ENCODE peak calls at places on chromosome 4, in seven cellular contexts. W is HCT116, I is HepG2, O is H1, X is K562, C is SK-N-SH, B is GM12878. Z is an unnamed sample.

GRCh38 chr4:117376700-117377099 is 291.3 kb upstream of the TRAM1L1 start:
- DNase-seq in W (no peak), I (no peak), O (no peak), X (no peak), C (peak; percentile 4), B (no peak), Z (no peak)

GRCh38 chr4:155392486-155393184 is 15.9 kb upstream of the MAP9 start:
- DNase-seq in W (peak; percentile 61), I (peak; percentile 7), O (no peak), X (no peak), C (no peak), B (no peak), Z (no peak)

GRCh38 chr4:182289809-182290208 is 46.6 kb downstream of the TENM3 start:
- DNase-seq in W (no peak), I (no peak), O (no peak), X (no peak), C (no peak), B (no peak), Z (no peak)

GRCh38 chr4:111108138-111108537 is 485.3 kb upstream of the PITX2 start:
- DNase-seq in W (no peak), I (no peak), O (no peak), X (no peak), C (no peak), B (no peak), Z (no peak)

GRCh38 chr4:10184051-10184450 is 67.5 kb upstream of the WDR1 start:
- DNase-seq in W (no peak), I (no peak), O (no peak), X (no peak), C (no peak), B (no peak), Z (no peak)

GRCh38 chr4:1041147-1041935 is 29.9 kb downstream of the FGFRL1 start:
- DNase-seq in W (no peak), I (no peak), O (no peak), X (peak; percentile 72), C (no peak), B (no peak), Z (no peak)

GRCh38 chr4:86338521-86338920 is 21.3 kb downstream of the MAPK10 start:
- DNase-seq in W (no peak), I (no peak), O (no peak), X (no peak), C (no peak), B (no peak), Z (no peak)

GRCh38 chr4:22978656-22979055 is 285.9 kb downstream of the GBA3 start:
- DNase-seq in W (no peak), I (no peak), O (no peak), X (no peak), C (no peak), B (no peak), Z (no peak)

GRCh38 chr4:139975830-139976272 is 178.1 kb downstream of the MAML3 start:
- DNase-seq in W (no peak), I (no peak), O (no peak), X (no peak), C (no peak), B (no peak), Z (no peak)

GRCh38 chr4:72744103-72744725 is 175.2 kb upstream of the ADAMTS3 start:
- DNase-seq in W (no peak), I (no peak), O (no peak), X (no peak), C (no peak), B (no peak), Z (no peak)

GRCh38 chr4:122119739-122120138 is 32.4 kb upstream of the BLTP1 start:
- DNase-seq in W (no peak), I (no peak), O (no peak), X (no peak), C (no peak), B (no peak), Z (no peak)

GRCh38 chr4:3789587-3789986 is 23.4 kb downstream of the ADRA2C start:
- DNase-seq in W (no peak), I (no peak), O (no peak), X (no peak), C (no peak), B (no peak), Z (no peak)

GRCh38 chr4:52051213-52051614 is at the start of gene SPATA18:
- DNase-seq in W (no peak), I (no peak), O (peak; percentile 47), X (no peak), C (peak; percentile 61), B (no peak), Z (no peak)

GRCh38 chr4:7802093-7802726 is 137.5 kb downstream of the AFAP1 start:
- DNase-seq in W (peak; percentile 66), I (peak; percentile 67), O (peak; percentile 95), X (peak; percentile 76), C (peak; percentile 80), B (no peak), Z (peak; percentile 80)

GRCh38 chr4:2220016-2220620 is 21.8 kb downstream of the HAUS3 start:
- DNase-seq in W (peak; percentile 28), I (peak; percentile 61), O (peak; percentile 91), X (peak; percentile 67), C (peak; percentile 63), B (peak; percentile 24), Z (no peak)

GRCh38 chr4:155820887-155821529 is 45.1 kb downstream of the ASIC5 start:
- DNase-seq in W (no peak), I (no peak), O (no peak), X (no peak), C (no peak), B (no peak), Z (no peak)

GRCh38 chr4:7857238-7857701 is 82.4 kb downstream of the AFAP1 start:
- DNase-seq in W (no peak), I (no peak), O (no peak), X (no peak), C (no peak), B (no peak), Z (no peak)

GRCh38 chr4:185510803-185511202 is 24.5 kb downstream of the PDLIM3 start:
- DNase-seq in W (no peak), I (no peak), O (no peak), X (no peak), C (no peak), B (no peak), Z (no peak)

GRCh38 chr4:185506422-185506821 is 28.9 kb downstream of the PDLIM3 start:
- DNase-seq in W (no peak), I (no peak), O (no peak), X (no peak), C (no peak), B (no peak), Z (no peak)

GRCh38 chr4:185504098-185505047 is 30.9 kb downstream of the PDLIM3 start:
- DNase-seq in W (peak; percentile 74), I (peak; percentile 95), O (no peak), X (peak; percentile 55), C (no peak), B (no peak), Z (no peak)

GRCh38 chr4:185512516-185512915 is 22.8 kb downstream of the PDLIM3 start:
- DNase-seq in W (no peak), I (no peak), O (no peak), X (no peak), C (no peak), B (no peak), Z (no peak)

GRCh38 chr4:185508162-185508561 is 27.1 kb downstream of the PDLIM3 start:
- DNase-seq in W (peak; percentile 18), I (peak; percentile 54), O (no peak), X (no peak), C (no peak), B (no peak), Z (no peak)
- TF ChIP-seq YY1 in W (no peak), I (no peak), O (no peak), X (no peak), C (no peak), B (no peak), Z (no peak)

GRCh38 chr4:116015549-116015948 is 902.1 kb upstream of the NDST4 start:
- DNase-seq in W (no peak), I (no peak), O (no peak), X (no peak), C (no peak), B (no peak), Z (no peak)

GRCh38 chr4:116015062-116015461 is 901.6 kb upstream of the NDST4 start:
- DNase-seq in W (no peak), I (no peak), O (no peak), X (no peak), C (no peak), B (no peak), Z (no peak)

GRCh38 chr4:116018831-116019230 is 905.4 kb upstream of the NDST4 start:
- DNase-seq in W (no peak), I (no peak), O (no peak), X (no peak), C (no peak), B (no peak), Z (no peak)

GRCh38 chr4:116020141-116020722 is 906.8 kb upstream of the NDST4 start:
- DNase-seq in W (peak; percentile 27), I (no peak), O (no peak), X (no peak), C (no peak), B (no peak), Z (no peak)

DNA sequence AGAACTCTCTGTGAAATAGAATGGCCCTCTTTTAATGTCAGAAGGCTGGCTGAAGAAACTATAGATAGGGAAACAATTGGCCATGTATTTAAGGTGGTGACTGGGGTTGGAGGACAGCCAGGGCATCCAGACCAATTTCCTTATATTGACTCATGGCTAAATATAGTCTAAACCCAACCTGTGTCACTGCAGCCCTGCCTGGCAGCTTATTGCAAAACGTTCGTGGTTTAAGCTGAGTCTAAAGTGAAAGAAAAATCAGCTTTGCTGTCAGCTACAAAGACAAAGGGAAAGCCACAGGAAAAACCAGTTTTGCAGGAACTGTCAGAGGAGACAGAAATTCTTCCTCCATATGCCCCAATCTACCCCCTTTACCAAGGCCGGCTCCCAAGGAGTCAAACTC is 902.8 kb upstream of the NDST4 start:
- DNase-seq in W (peak; percentile 18), I (no peak), O (no peak), X (no peak), C (no peak), B (no peak), Z (no peak)
- H3K9ac ChIP-seq in W (no peak overlapping the region), I (no peak overlapping the region), O (no peak overlapping the region), X (no peak overlapping the region), C (no peak overlapping the region), B (no peak overlapping the region), Z (no peak overlapping the region)

GRCh38 chr4:167031534-167032156 is 202.6 kb downstream of the SPOCK3 start:
- DNase-seq in W (no peak), I (no peak), O (no peak), X (no peak), C (no peak), B (no peak), Z (no peak)
- TF ChIP-seq YY1 in W (no peak), I (no peak), O (no peak), X (no peak), C (no peak), B (no peak), Z (no peak)

GRCh38 chr4:159012381-159012780 is 90.5 kb upstream of the RAPGEF2 start:
- DNase-seq in W (no peak), I (no peak), O (no peak), X (no peak), C (no peak), B (no peak), Z (no peak)
- H3K9ac ChIP-seq in W (no peak overlapping the region), I (no peak overlapping the region), O (no peak overlapping the region), X (no peak overlapping the region), C (no peak overlapping the region), B (no peak overlapping the region), Z (no peak overlapping the region)